ENCODE peak calls at places on chromosomes 3 and 15, in seven cellular contexts. X, H, R, U, E, N and A are unnamed samples.

GRCh38 chr3:50373865-50374188 is 14.5 kb upstream of the TMEM115 start:
- DNase-seq in N (no peak), R (no peak), U (no peak), H (no peak), X (no peak), E (no peak), A (no peak)

GRCh38 chr15:97902140-97902780 is 58.2 kb upstream of the ARRDC4 start:
- DNase-seq in E (no peak), N (no peak), R (no peak), H (no peak), X (no peak), U (no peak), A (no peak)

GRCh38 chr3:122461834-122462233 is 46.0 kb upstream of the WDR5B start:
- DNase-seq in R (no peak), H (no peak), E (no peak), U (no peak), N (no peak), X (no peak), A (no peak)

GRCh38 chr3:124839896-124840295 is 47.3 kb downstream of the ITGB5 start:
- DNase-seq in E (no peak), H (no peak), X (no peak), R (no peak), N (no peak), U (no peak), A (no peak)

GRCh38 chr3:25826510-25826909 is 36.6 kb downstream of the OXSM start:
- DNase-seq in N (no peak), R (no peak), H (no peak), X (no peak), E (peak; percentile 61), U (no peak), A (no peak)

GRCh38 chr3:194617827-194618226 is 15.4 kb downstream of the TMEM44 start:
- DNase-seq in R (no peak), H (no peak), E (no peak), N (no peak), X (no peak), U (no peak), A (no peak)

GRCh38 chr3:155745795-155746550 is 1.1 kb upstream of the PLCH1 start:
- DNase-seq in U (peak; percentile 60), E (no peak), R (peak; percentile 70), N (no peak), H (peak; percentile 22), X (no peak), A (no peak)

GRCh38 chr3:116930786-116931185 is 221.2 kb downstream of the TUSC7 start:
- DNase-seq in E (no peak), X (no peak), H (no peak), R (no peak), N (no peak), U (no peak), A (no peak)

GRCh38 chr3:136008221-136008620 is 42.7 kb downstream of the PPP2R3A start:
- DNase-seq in R (peak; percentile 7), N (no peak), U (no peak), X (no peak), H (no peak), E (no peak), A (no peak)

GRCh38 chr3:73773228-73773627 is 148.5 kb upstream of the PDZRN3 start:
- DNase-seq in X (no peak), H (peak; percentile 27), R (no peak), E (no peak), N (no peak), U (no peak), A (no peak)

GRCh38 chr15:43382310-43382709 is 11.4 kb downstream of the TUBGCP4 start:
- DNase-seq in H (no peak), U (no peak), N (no peak), E (no peak), R (no peak), X (no peak), A (no peak)

GRCh38 chr3:129608087-129608935 is 1.8 kb upstream of the PLXND1 start:
- DNase-seq in U (no peak), X (no peak), N (no peak), H (no peak), E (peak; percentile 84), R (no peak), A (no peak)

GRCh38 chr15:81225161-81225671 is 28.5 kb downstream of the IL16 start:
- DNase-seq in U (no peak), R (no peak), E (no peak), X (no peak), N (no peak), H (peak; percentile 62), A (no peak)

GRCh38 chr3:120689395-120689794 is 7.4 kb upstream of the HGD start:
- DNase-seq in X (no peak), N (no peak), R (no peak), E (no peak), U (no peak), H (no peak), A (no peak)

GRCh38 chr15:77535845-77536244 is 96.9 kb downstream of the LINGO1 start:
- DNase-seq in N (no peak), X (no peak), U (no peak), E (no peak), R (no peak), H (no peak), A (no peak)

GRCh38 chr3:48466386-48467109 is 20.0 kb downstream of the ATRIP start:
- DNase-seq in E (no peak), R (no peak), N (no peak), X (no peak), H (no peak), U (no peak), A (no peak)

GRCh38 chr15:71874245-71874644 is 63.9 kb downstream of the NR2E3 start:
- DNase-seq in E (no peak), X (no peak), R (no peak), U (no peak), H (no peak), N (no peak), A (no peak)

GRCh38 chr3:186239321-186239720 is 122.7 kb downstream of the DGKG start:
- DNase-seq in H (no peak), X (no peak), N (no peak), R (peak; percentile 74), U (no peak), E (peak; percentile 21), A (no peak)

GRCh38 chr3:122514123-122515019 is at the start of gene KPNA1:
- DNase-seq in H (peak; percentile 88), U (peak; percentile 67), N (peak; percentile 60), X (peak; percentile 98), E (peak; percentile 80), R (peak; percentile 42), A (peak; percentile 90)

GRCh38 chr15:60890361-60890991 is 338.6 kb downstream of the RORA start:
- DNase-seq in R (no peak), H (no peak), N (no peak), X (no peak), E (no peak), U (no peak), A (no peak)

GRCh38 chr3:51678685-51679084 is 7.6 kb downstream of the TEX264 start:
- DNase-seq in U (no peak), X (no peak), R (no peak), H (no peak), E (no peak), N (no peak), A (no peak)

GRCh38 chr3:187997490-187997889 is 156.5 kb upstream of the LPP start:
- DNase-seq in E (no peak), U (no peak), R (no peak), N (no peak), H (no peak), X (no peak), A (no peak)

GRCh38 chr3:138078901-138079344 is 36.5 kb downstream of the DZIP1L start:
- DNase-seq in X (peak; percentile 84), N (no peak), E (no peak), R (no peak), U (no peak), H (no peak), A (no peak)

GRCh38 chr15:70770863-70771262 is 7.5 kb upstream of the UACA start:
- DNase-seq in U (no peak), E (no peak), R (no peak), H (no peak), X (no peak), N (no peak), A (no peak)

GRCh38 chr3:72329354-72329753 is 518.9 kb downstream of the SHQ1 start:
- DNase-seq in X (peak; percentile 30), R (no peak), N (no peak), H (peak; percentile 45), E (no peak), U (no peak), A (no peak)

GRCh38 chr3:46677096-46677702 is 16.3 kb downstream of the ALS2CL start:
- DNase-seq in N (no peak), E (no peak), R (no peak), X (peak; percentile 60), U (no peak), H (peak; percentile 75), A (no peak)

GRCh38 chr3:42900731-42901420 is 5.1 kb upstream of the ZNF662 start:
- DNase-seq in E (no peak), X (no peak), N (no peak), H (no peak), U (no peak), R (no peak), A (no peak)

GRCh38 chr3:185693985-185694675 is 108.0 kb downstream of the SENP2 start:
- DNase-seq in H (no peak), R (no peak), X (no peak), N (no peak), E (no peak), U (no peak), A (no peak)

GRCh38 chr3:155742339-155742980 is 2.4 kb downstream of the PLCH1 start:
- DNase-seq in N (no peak), R (no peak), E (no peak), X (no peak), H (no peak), U (no peak), A (no peak)

GRCh38 chr3:140465988-140466387 is 211.9 kb upstream of the TRIM42 start:
- DNase-seq in R (no peak), N (no peak), H (no peak), X (no peak), U (no peak), E (no peak), A (no peak)

GRCh38 chr3:6425289-6425820 is 435.6 kb upstream of the GRM7 start:
- DNase-seq in U (no peak), H (no peak), X (no peak), R (no peak), E (no peak), N (no peak), A (no peak)

GRCh38 chr3:171228228-171228627 is 201.7 kb upstream of the SLC2A2 start:
- DNase-seq in X (no peak), N (no peak), U (no peak), H (no peak), R (no peak), E (no peak), A (no peak)

GRCh38 chr3:197111685-197112084 is 82.1 kb upstream of the MELTF start:
- DNase-seq in R (no peak), N (no peak), X (no peak), H (no peak), E (no peak), U (no peak), A (no peak)

GRCh38 chr3:73614385-73614784 is 10.4 kb downstream of the PDZRN3 start:
- DNase-seq in X (peak; percentile 40), H (peak; percentile 36), N (no peak), U (no peak), E (no peak), R (no peak), A (no peak)

GRCh38 chr3:17315905-17316304 is 426.5 kb downstream of the TBC1D5 start:
- DNase-seq in H (no peak), R (no peak), U (no peak), E (no peak), N (no peak), X (no peak), A (no peak)